ENCODE peak calls at places on chromosomes 3 and 15, in four cellular contexts. L is T-cell, U is sciatic nerve, E is HCT116. W is an unnamed sample.

GRCh38 chr15:52340093-52340492 is 44.5 kb upstream of the MYO5C start:
- DNase-seq in L (no peak), U (no peak), E (no peak), W (no peak)

GRCh38 chr3:151901282-151901945 is 28.0 kb downstream of the SUCNR1 start:
- DNase-seq in U (no peak), E (no peak), L (no peak), W (no peak)

GRCh38 chr15:65577129-65577996 is 33.6 kb downstream of the INTS14 start:
- DNase-seq in E (no peak), L (no peak), U (no peak), W (no peak)

GRCh38 chr15:59792359-59792758 is 103.2 kb upstream of the BNIP2 start:
- DNase-seq in U (no peak), E (no peak), L (peak), W (no peak)

GRCh38 chr15:70308011-70308761 is 210.5 kb upstream of the TLE3 start:
- DNase-seq in U (no peak), E (peak), L (no peak), W (no peak)

GRCh38 chr3:194204036-194204792 is 68.3 kb downstream of the HES1 start:
- DNase-seq in U (no peak), E (no peak), L (peak), W (no peak)

GRCh38 chr3:66756468-66757036 is 241.6 kb upstream of the KBTBD8 start:
- DNase-seq in L (no peak), E (no peak), U (no peak), W (no peak)

GRCh38 chr3:188802645-188803044 is 369.1 kb upstream of the TPRG1 start:
- DNase-seq in U (no peak), L (no peak), E (no peak), W (no peak)

GRCh38 chr15:57887825-57888224 is 177.7 kb downstream of the ALDH1A2 start:
- DNase-seq in U (no peak), E (no peak), L (no peak), W (no peak)

GRCh38 chr15:71806452-71806931 is 3.9 kb upstream of the NR2E3 start:
- DNase-seq in U (no peak), L (no peak), E (no peak), W (no peak)

GRCh38 chr3:46846624-46847542 is 16.4 kb downstream of the MYL3 start:
- DNase-seq in U (peak), L (no peak), E (no peak), W (no peak)

GRCh38 chr3:178097576-178097975 is 438.7 kb upstream of the KCNMB2 start:
- DNase-seq in L (no peak), U (no peak), E (no peak), W (no peak)

GRCh38 chr15:101000271-101000681 is 81.1 kb downstream of the LRRK1 start:
- DNase-seq in E (no peak), L (no peak), U (peak), W (no peak)

GRCh38 chr3:117736851-117737250 is 1027.3 kb downstream of the TUSC7 start:
- DNase-seq in U (no peak), E (no peak), L (no peak), W (no peak)

GRCh38 chr3:170907519-170908234 is 760 bp downstream of the EIF5A2 start:
- DNase-seq in E (no peak), U (no peak), L (no peak), W (no peak)

GRCh38 chr3:107674371-107674770 is 151.6 kb downstream of the BBX start:
- DNase-seq in U (no peak), L (no peak), E (no peak), W (no peak)

GRCh38 chr3:8421267-8421666 is 80.4 kb upstream of the LMCD1 start:
- DNase-seq in E (no peak), L (no peak), U (no peak), W (no peak)

GRCh38 chr15:40915679-40916078 is 13.5 kb upstream of the DLL4 start:
- DNase-seq in L (no peak), E (no peak), U (no peak), W (no peak)

GRCh38 chr3:161354554-161354953 is 16.8 kb downstream of the SPTSSB start:
- DNase-seq in U (no peak), L (no peak), E (no peak), W (no peak)

GRCh38 chr15:45612790-45613415 is 21.9 kb upstream of the SQOR start:
- DNase-seq in U (no peak), E (no peak), L (no peak), W (no peak)

GRCh38 chr3:185316740-185317407 is 46.1 kb upstream of the MAP3K13 start:
- DNase-seq in L (no peak), E (no peak), U (no peak), W (no peak)

GRCh38 chr3:187684880-187685279 is 14.7 kb upstream of the SST start:
- DNase-seq in U (no peak), L (no peak), E (no peak), W (no peak)

W was measured in effector memory CD8-positive, alpha-beta T cell.